ENCODE peak calls at places on chromosomes 3 and 15, in four cellular contexts. Z is A549, I is pancreas, J is dorsolateral prefrontal cortex. P is an unnamed sample.

GRCh38 chr3:138199847-138200246 is 12.7 kb downstream of the ARMC8 start:
- DNase-seq in J (no peak), I (no peak), Z (no peak), P (no peak)

GRCh38 chr3:148042663-148043445 is 633.7 kb downstream of the ZIC1 start:
- DNase-seq in J (no peak), Z (no peak), I (no peak), P (no peak)

GRCh38 chr3:13528217-13528801 is 20.6 kb upstream of the FBLN2 start:
- DNase-seq in J (no peak), I (no peak), Z (peak), P (no peak)

GRCh38 chr3:123044981-123045763 is 17.6 kb upstream of the SEMA5B start:
- DNase-seq in Z (no peak), I (no peak), J (no peak), P (no peak)

GRCh38 chr3:171811059-171811912 is 1.0 kb upstream of the PLD1 start:
- DNase-seq in I (no peak), J (no peak), Z (peak), P (no peak)

GRCh38 chr15:59169337-59169736 is 37.3 kb upstream of the LDHAL6B start:
- DNase-seq in Z (no peak), J (no peak), I (no peak), P (no peak)

GRCh38 chr3:164007764-164008163 is 1070.5 kb downstream of the SI start:
- DNase-seq in I (no peak), J (no peak), Z (no peak), P (no peak)

GRCh38 chr15:48602358-48603122 is 43.0 kb downstream of the FBN1 start:
- DNase-seq in Z (no peak), J (no peak), I (no peak), P (no peak)

GRCh38 chr15:43792761-43793493 is 807 bp downstream of the SERF2 start:
- DNase-seq in Z (no peak), J (no peak), I (peak), P (no peak)

GRCh38 chr3:106691476-106691875 is 685.8 kb upstream of the CCDC54 start:
- DNase-seq in I (no peak), J (no peak), Z (no peak), P (no peak)

GRCh38 chr3:115819785-115820384 is 196.6 kb downstream of the GAP43 start:
- DNase-seq in Z (peak), I (peak), J (no peak), P (peak)

GRCh38 chr15:71651750-71652186 is 158.6 kb upstream of the NR2E3 start:
- DNase-seq in I (no peak), J (no peak), Z (peak), P (peak)

GRCh38 chr3:13016083-13016725 is 57.0 kb downstream of the IQSEC1 start:
- DNase-seq in Z (no peak), J (peak), I (no peak), P (no peak)

GRCh38 chr3:44003801-44004200 is 237.9 kb upstream of the TOPAZ1 start:
- DNase-seq in I (no peak), Z (no peak), J (no peak), P (no peak)

GRCh38 chr3:177197934-177198484 is 727 bp upstream of the TBL1XR1 start:
- DNase-seq in Z (peak), J (no peak), I (peak), P (no peak)
- H3K4me3 ChIP-seq in Z (peak), J (peak), I (peak), P (peak)

GRCh38 chr15:88312941-88313579 is 56.5 kb upstream of the NTRK3 start:
- DNase-seq in Z (no peak), I (no peak), J (no peak), P (no peak)

GRCh38 chr15:88315221-88315878 is 58.8 kb upstream of the NTRK3 start:
- DNase-seq in I (no peak), J (no peak), Z (no peak), P (no peak)

GRCh38 chr15:88303455-88303854 is 46.9 kb upstream of the NTRK3 start:
- DNase-seq in I (no peak), J (no peak), Z (no peak), P (no peak)

DNA sequence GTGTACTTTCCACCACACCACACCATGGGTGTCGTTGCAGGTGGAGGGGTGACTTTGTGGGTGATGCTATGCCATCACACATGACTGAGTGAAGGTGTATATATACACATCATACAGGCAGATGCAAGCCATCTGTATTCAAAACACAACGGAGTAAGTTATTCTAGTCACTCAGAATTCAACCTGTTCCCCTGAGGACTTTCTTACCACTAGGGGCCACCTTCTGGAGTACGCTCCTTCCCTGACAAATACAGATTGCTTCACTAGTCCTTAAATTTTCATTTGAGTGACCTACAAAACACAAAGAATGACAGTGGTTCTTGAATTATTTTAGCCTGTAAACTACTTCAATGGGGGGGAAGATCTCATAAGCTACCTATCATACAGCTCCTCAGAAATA is 52.8 kb upstream of the NTRK3 start:
- DNase-seq in I (no peak), J (no peak), Z (no peak), P (no peak)
- TF ChIP-seq CTCF in I (no peak), J (no peak), Z (no peak), P (peak)

DNA sequence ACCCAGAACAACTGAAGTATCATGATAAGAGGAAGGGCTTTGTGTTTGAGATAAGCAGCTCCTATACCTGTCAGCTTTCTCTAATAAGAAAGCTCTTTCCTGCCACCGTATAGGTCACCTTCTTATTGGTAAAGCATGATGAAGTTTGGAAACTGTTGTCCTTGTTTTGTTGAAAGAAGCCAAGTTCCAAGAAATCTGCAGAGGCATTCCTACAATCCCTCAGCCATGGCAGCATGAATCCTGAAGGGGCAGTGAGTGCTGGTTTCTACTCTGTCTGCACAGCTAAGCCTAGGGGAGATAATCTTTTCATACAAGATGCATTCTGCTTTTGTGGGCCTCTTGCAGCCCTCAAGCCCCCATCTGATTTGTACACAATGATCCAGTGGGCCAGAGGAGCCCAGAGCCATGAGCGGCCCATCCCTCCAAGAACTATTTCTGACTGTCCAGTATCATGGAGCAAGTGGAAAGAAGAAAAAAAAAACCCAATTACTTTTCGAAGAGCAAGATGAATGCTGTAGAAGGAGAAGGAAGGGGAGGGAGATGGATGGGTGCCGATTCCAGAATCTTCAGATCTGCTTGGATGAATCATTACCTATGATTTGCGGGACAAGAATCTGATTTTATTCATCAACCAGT is 1.9 kb upstream of the THBS1 start:
- DNase-seq in J (no peak), I (no peak), Z (no peak), P (no peak)
- H3K4me3 ChIP-seq in J (no peak), I (no peak), Z (peak), P (no peak)

GRCh38 chr15:34213690-34214089 is 3.8 kb upstream of the KATNBL1 start:
- DNase-seq in J (no peak), I (no peak), Z (no peak), P (no peak)
- TF ChIP-seq CTCF in J (no peak), I (no peak), Z (no peak), P (no peak)

GRCh38 chr15:74791007-74791406 is 9.1 kb downstream of the CSK start:
- DNase-seq in J (no peak), I (no peak), Z (no peak), P (no peak)

GRCh38 chr15:74791667-74792066 is 9.8 kb downstream of the CSK start:
- DNase-seq in I (no peak), J (no peak), Z (no peak), P (no peak)

GRCh38 chr15:74789741-74790079 is 7.8 kb downstream of the CSK start:
- DNase-seq in I (no peak), Z (no peak), J (no peak), P (no peak)

GRCh38 chr15:74789171-74789627 is 7.3 kb downstream of the CSK start:
- DNase-seq in I (no peak), J (no peak), Z (no peak), P (no peak)

DNA sequence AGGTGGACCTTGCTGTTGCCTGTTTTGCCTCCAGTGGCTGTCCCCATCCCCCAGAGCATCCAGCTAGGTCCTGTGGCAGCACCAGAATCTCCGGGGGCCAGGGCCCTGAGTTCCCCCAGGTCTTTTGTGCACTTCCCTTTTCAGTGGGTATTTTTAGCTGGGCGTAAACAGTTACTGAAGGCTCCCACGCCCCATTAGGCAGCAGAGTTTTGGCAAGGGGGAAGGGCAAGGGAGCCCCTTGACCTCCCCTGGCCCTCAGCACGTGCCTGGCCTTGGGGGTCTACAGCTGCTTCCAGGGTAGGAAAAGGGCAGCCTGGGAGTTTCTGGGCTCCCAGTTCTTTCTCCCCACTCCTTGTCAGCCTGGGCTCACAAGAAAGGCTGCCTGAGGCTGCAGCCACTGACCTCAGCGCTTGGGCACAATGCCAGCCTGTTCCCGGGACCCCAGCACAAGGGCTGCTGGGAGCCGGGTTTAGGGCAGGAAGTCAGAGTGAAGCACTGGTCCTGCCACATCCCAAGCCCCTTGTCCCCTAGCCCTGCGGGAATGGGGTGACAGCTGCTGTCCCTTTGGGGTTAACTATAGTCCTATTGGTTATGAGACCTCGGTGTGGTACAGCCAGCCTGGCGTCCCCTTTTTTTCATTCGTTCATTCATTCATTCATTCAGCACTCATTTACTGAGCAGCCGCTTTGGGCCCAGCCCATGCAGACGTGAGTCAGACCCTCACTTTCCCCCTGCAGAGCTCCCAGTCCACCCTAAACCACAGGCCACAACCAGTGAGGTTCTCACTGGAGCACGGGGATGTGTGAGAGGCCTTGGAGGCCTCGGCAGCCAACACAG is 8.4 kb downstream of the CSK start:
- DNase-seq in J (peak), I (peak), Z (no peak), P (no peak)
- H3K4me3 ChIP-seq in J (no peak), I (no peak), Z (no peak), P (no peak)

DNA sequence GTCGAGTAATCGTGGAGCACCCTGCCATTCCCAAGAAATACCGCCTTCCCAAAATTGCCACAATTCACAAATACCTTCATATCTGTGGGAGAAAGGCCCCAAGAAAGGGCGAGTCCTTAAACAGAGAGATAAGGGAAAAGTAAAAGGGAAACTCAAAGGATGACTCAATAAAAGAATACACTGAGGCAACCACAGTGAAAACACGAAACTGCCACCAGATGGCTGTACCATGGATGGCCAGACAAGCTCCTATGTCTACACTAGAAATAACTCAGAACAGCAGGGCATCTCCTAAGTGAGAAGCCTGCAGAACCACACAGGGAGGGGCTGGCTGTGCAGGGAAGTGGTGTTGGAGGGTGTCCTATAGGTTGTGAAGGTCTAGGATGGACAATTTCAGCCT is 25.0 kb downstream of the SRGAP3 start:
- DNase-seq in I (no peak), Z (no peak), J (no peak), P (no peak)
- TF ChIP-seq CTCF in I (no peak), Z (no peak), J (no peak), P (no peak)